ENCODE peak calls at places on chromosomes 5 and 9, in seven cellular contexts. One of them, this sample, is unnamed.

GRCh38 chr5:31516802-31517201 is 15.1 kb downstream of the DROSHA start:
- DNase-seq in H9: no peak
- DNase-seq in neuronal stem cell: no peak
- DNase-seq in mesenchymal stem cell: no peak
- DNase-seq in mesendoderm: no peak
- DNase-seq in H1: no peak
- DNase-seq in trophoblast cell: no peak
- DNase-seq in this sample: no peak

GRCh38 chr9:341634-342421 is 127.2 kb downstream of the DOCK8 start:
- DNase-seq in H9: no peak
- DNase-seq in neuronal stem cell: no peak
- DNase-seq in mesenchymal stem cell: no peak
- DNase-seq in mesendoderm: no peak
- DNase-seq in H1: no peak
- DNase-seq in trophoblast cell: no peak
- DNase-seq in this sample: no peak

GRCh38 chr5:95842955-95843544 is 20.5 kb upstream of the GLRX start:
- DNase-seq in H9: peak; percentile 57
- DNase-seq in neuronal stem cell: no peak
- DNase-seq in mesenchymal stem cell: peak; percentile 94
- DNase-seq in mesendoderm: peak; percentile 90
- DNase-seq in H1: no peak
- DNase-seq in trophoblast cell: peak; percentile 86
- DNase-seq in this sample: peak; percentile 75

GRCh38 chr9:78236511-78236950 is 656 bp downstream of the CEP78 start:
- DNase-seq in H9: no peak
- DNase-seq in neuronal stem cell: no peak
- DNase-seq in mesenchymal stem cell: no peak
- DNase-seq in mesendoderm: no peak
- DNase-seq in H1: no peak
- DNase-seq in trophoblast cell: no peak
- DNase-seq in this sample: no peak

GRCh38 chr9:130432796-130433167 is 12.0 kb upstream of the ASS1 start:
- DNase-seq in H9: no peak
- DNase-seq in neuronal stem cell: no peak
- DNase-seq in mesenchymal stem cell: no peak
- DNase-seq in mesendoderm: no peak
- DNase-seq in H1: no peak
- DNase-seq in trophoblast cell: peak; percentile 78
- DNase-seq in this sample: no peak

GRCh38 chr5:81247441-81247972 is 14.4 kb downstream of the CKMT2 start:
- DNase-seq in H9: no peak
- DNase-seq in neuronal stem cell: peak; percentile 47
- DNase-seq in mesenchymal stem cell: peak; percentile 53
- DNase-seq in mesendoderm: peak; percentile 45
- DNase-seq in H1: no peak
- DNase-seq in trophoblast cell: no peak
- DNase-seq in this sample: peak; percentile 66

GRCh38 chr5:65395526-65396155 is 86.1 kb downstream of the ADAMTS6 start:
- DNase-seq in H9: no peak
- DNase-seq in neuronal stem cell: no peak
- DNase-seq in mesenchymal stem cell: peak; percentile 7
- DNase-seq in mesendoderm: no peak
- DNase-seq in H1: no peak
- DNase-seq in trophoblast cell: no peak
- DNase-seq in this sample: peak; percentile 22

GRCh38 chr5:158594595-158595242 is 505.0 kb downstream of the EBF1 start:
- DNase-seq in H9: no peak
- DNase-seq in neuronal stem cell: no peak
- DNase-seq in mesenchymal stem cell: no peak
- DNase-seq in mesendoderm: no peak
- DNase-seq in H1: no peak
- DNase-seq in trophoblast cell: no peak
- DNase-seq in this sample: no peak

DNA sequence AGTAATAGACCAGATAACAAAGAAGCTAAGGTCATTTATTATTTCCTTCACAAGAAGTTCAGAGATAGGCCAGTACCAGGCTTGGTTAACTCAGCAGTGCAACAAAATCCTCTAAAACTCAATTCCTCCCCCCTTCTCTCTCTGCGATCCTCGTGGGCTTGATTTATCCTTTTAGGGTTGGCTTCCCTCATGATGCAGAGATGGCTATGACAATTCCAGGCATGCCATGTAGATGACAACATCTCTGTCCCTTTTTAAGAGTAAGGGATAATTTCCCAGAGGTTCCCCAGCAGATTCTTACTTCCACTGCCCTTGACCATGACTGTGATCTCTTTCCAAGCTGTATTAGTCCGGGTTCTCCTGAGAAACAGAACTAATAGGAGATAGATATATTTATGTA is 28.7 kb upstream of the DAP start:
- DNase-seq in H9: no peak
- DNase-seq in neuronal stem cell: no peak
- DNase-seq in mesenchymal stem cell: peak; percentile 31
- DNase-seq in mesendoderm: peak; percentile 85
- DNase-seq in H1: no peak
- DNase-seq in trophoblast cell: no peak
- DNase-seq in this sample: peak; percentile 12
- H3K18ac ChIP-seq in H9: no peak overlapping the region
- H3K18ac ChIP-seq in neuronal stem cell: no peak overlapping the region
- H3K18ac ChIP-seq in mesenchymal stem cell: no peak overlapping the region
- H3K18ac ChIP-seq in mesendoderm: no peak overlapping the region
- H3K18ac ChIP-seq in H1: no peak overlapping the region
- H3K18ac ChIP-seq in trophoblast cell: no peak overlapping the region
- H3K18ac ChIP-seq in this sample: peak overlapping the region; percentile 75

GRCh38 chr9:87007711-87008360 is 60.5 kb upstream of the GAS1 start:
- DNase-seq in H9: no peak
- DNase-seq in neuronal stem cell: no peak
- DNase-seq in mesenchymal stem cell: no peak
- DNase-seq in mesendoderm: no peak
- DNase-seq in H1: no peak
- DNase-seq in trophoblast cell: no peak
- DNase-seq in this sample: peak; percentile 25

GRCh38 chr9:87004016-87004415 is 56.7 kb upstream of the GAS1 start:
- DNase-seq in H9: no peak
- DNase-seq in neuronal stem cell: no peak
- DNase-seq in mesenchymal stem cell: no peak
- DNase-seq in mesendoderm: no peak
- DNase-seq in H1: no peak
- DNase-seq in trophoblast cell: no peak
- DNase-seq in this sample: no peak

GRCh38 chr9:87011551-87011950 is 64.2 kb upstream of the GAS1 start:
- DNase-seq in H9: no peak
- DNase-seq in neuronal stem cell: no peak
- DNase-seq in mesenchymal stem cell: no peak
- DNase-seq in mesendoderm: no peak
- DNase-seq in H1: no peak
- DNase-seq in trophoblast cell: no peak
- DNase-seq in this sample: no peak

GRCh38 chr9:87006956-87007355 is 59.6 kb upstream of the GAS1 start:
- DNase-seq in H9: no peak
- DNase-seq in neuronal stem cell: no peak
- DNase-seq in mesenchymal stem cell: no peak
- DNase-seq in mesendoderm: no peak
- DNase-seq in H1: no peak
- DNase-seq in trophoblast cell: no peak
- DNase-seq in this sample: no peak

GRCh38 chr9:87008667-87009066 is 61.4 kb upstream of the GAS1 start:
- DNase-seq in H9: no peak
- DNase-seq in neuronal stem cell: no peak
- DNase-seq in mesenchymal stem cell: no peak
- DNase-seq in mesendoderm: no peak
- DNase-seq in H1: no peak
- DNase-seq in trophoblast cell: no peak
- DNase-seq in this sample: no peak
- H3K18ac ChIP-seq in H9: no peak overlapping the region
- H3K18ac ChIP-seq in neuronal stem cell: no peak overlapping the region
- H3K18ac ChIP-seq in mesenchymal stem cell: no peak overlapping the region
- H3K18ac ChIP-seq in mesendoderm: no peak overlapping the region
- H3K18ac ChIP-seq in H1: no peak overlapping the region
- H3K18ac ChIP-seq in trophoblast cell: no peak overlapping the region
- H3K18ac ChIP-seq in this sample: no peak overlapping the region

GRCh38 chr9:89421595-89421994 is 76.3 kb downstream of the SEMA4D start:
- DNase-seq in H9: no peak
- DNase-seq in neuronal stem cell: no peak
- DNase-seq in mesenchymal stem cell: no peak
- DNase-seq in mesendoderm: no peak
- DNase-seq in H1: no peak
- DNase-seq in trophoblast cell: peak; percentile 52
- DNase-seq in this sample: peak; percentile 77
- H3K18ac ChIP-seq in H9: no peak overlapping the region
- H3K18ac ChIP-seq in neuronal stem cell: no peak overlapping the region
- H3K18ac ChIP-seq in mesenchymal stem cell: no peak overlapping the region
- H3K18ac ChIP-seq in mesendoderm: no peak overlapping the region
- H3K18ac ChIP-seq in H1: no peak overlapping the region
- H3K18ac ChIP-seq in trophoblast cell: no peak overlapping the region
- H3K18ac ChIP-seq in this sample: peak overlapping the region; percentile 74

GRCh38 chr5:109718216-109718615 is 28.5 kb downstream of the MAN2A1 start:
- DNase-seq in H9: no peak
- DNase-seq in neuronal stem cell: no peak
- DNase-seq in mesenchymal stem cell: no peak
- DNase-seq in mesendoderm: no peak
- DNase-seq in H1: no peak
- DNase-seq in trophoblast cell: no peak
- DNase-seq in this sample: no peak

GRCh38 chr5:109719978-109720377 is 30.3 kb downstream of the MAN2A1 start:
- DNase-seq in H9: no peak
- DNase-seq in neuronal stem cell: no peak
- DNase-seq in mesenchymal stem cell: no peak
- DNase-seq in mesendoderm: no peak
- DNase-seq in H1: no peak
- DNase-seq in trophoblast cell: no peak
- DNase-seq in this sample: no peak

GRCh38 chr5:109725135-109725534 is 35.4 kb downstream of the MAN2A1 start:
- DNase-seq in H9: no peak
- DNase-seq in neuronal stem cell: no peak
- DNase-seq in mesenchymal stem cell: no peak
- DNase-seq in mesendoderm: no peak
- DNase-seq in H1: no peak
- DNase-seq in trophoblast cell: no peak
- DNase-seq in this sample: no peak

GRCh38 chr5:109718632-109719031 is 28.9 kb downstream of the MAN2A1 start:
- DNase-seq in H9: no peak
- DNase-seq in neuronal stem cell: no peak
- DNase-seq in mesenchymal stem cell: no peak
- DNase-seq in mesendoderm: no peak
- DNase-seq in H1: no peak
- DNase-seq in trophoblast cell: no peak
- DNase-seq in this sample: peak; percentile 14

DNA sequence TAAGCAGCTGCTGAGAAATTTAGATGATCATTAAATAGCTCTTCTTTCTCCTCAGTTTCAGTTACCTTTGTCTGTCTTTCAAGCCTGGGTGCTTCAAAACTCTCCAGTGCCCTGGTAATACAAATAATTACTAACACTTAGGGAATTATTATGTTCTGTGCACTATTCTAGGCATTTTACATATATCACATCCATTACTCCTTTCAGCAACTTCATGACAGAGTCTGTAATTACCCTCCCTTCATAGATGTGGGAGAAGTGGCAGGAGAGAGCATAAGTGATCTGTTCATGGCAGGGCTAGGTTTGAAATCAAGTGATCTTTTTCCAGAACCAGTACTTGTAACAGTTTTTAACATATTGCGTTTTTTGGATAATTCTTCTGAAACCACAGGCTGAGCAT is 32.0 kb downstream of the MAN2A1 start:
- DNase-seq in H9: no peak
- DNase-seq in neuronal stem cell: no peak
- DNase-seq in mesenchymal stem cell: no peak
- DNase-seq in mesendoderm: no peak
- DNase-seq in H1: no peak
- DNase-seq in trophoblast cell: no peak
- DNase-seq in this sample: no peak
- H3K18ac ChIP-seq in H9: no peak overlapping the region
- H3K18ac ChIP-seq in neuronal stem cell: no peak overlapping the region
- H3K18ac ChIP-seq in mesenchymal stem cell: no peak overlapping the region
- H3K18ac ChIP-seq in mesendoderm: no peak overlapping the region
- H3K18ac ChIP-seq in H1: no peak overlapping the region
- H3K18ac ChIP-seq in trophoblast cell: no peak overlapping the region
- H3K18ac ChIP-seq in this sample: no peak overlapping the region